ENCODE peak calls at places on chromosome 17, in four cellular contexts. Q is GM12878, Z is HepG2, Y is K562. H is an unnamed sample.

GRCh38 chr17:57406131-57406980 is 150.0 kb downstream of the MSI2 start:
- DNase-seq in Q (no peak), Z (peak; percentile 61), Y (peak; percentile 27), H (no peak)

GRCh38 chr17:68302666-68303065 is 11.4 kb downstream of the ARSG start:
- DNase-seq in Q (no peak), Z (no peak), Y (no peak), H (no peak)

GRCh38 chr17:53472586-53472985 is 350.1 kb upstream of the KIF2B start:
- DNase-seq in Q (no peak), Z (no peak), Y (no peak), H (no peak)

GRCh38 chr17:57329380-57330214 is 73.3 kb downstream of the MSI2 start:
- DNase-seq in Q (no peak), Z (no peak), Y (no peak), H (no peak)

GRCh38 chr17:82271401-82271800 is 2.1 kb downstream of the CSNK1D start:
- DNase-seq in Q (no peak), Z (no peak), Y (no peak), H (no peak)

GRCh38 chr17:31224366-31224765 is 72.7 kb downstream of the OMG start:
- DNase-seq in Q (no peak), Z (no peak), Y (no peak), H (no peak)

GRCh38 chr17:80577876-80578275 is 33.2 kb downstream of the RPTOR start:
- DNase-seq in Q (no peak), Z (no peak), Y (peak; percentile 22), H (no peak)

GRCh38 chr17:42679492-42680330 is 1.9 kb downstream of the CCR10 start:
- DNase-seq in Q (no peak), Z (no peak), Y (peak; percentile 54), H (peak; percentile 86)

GRCh38 chr17:16997514-16998429 is 25.9 kb upstream of the TNFRSF13B start:
- DNase-seq in Q (no peak), Z (no peak), Y (no peak), H (peak; percentile 80)

GRCh38 chr17:63439682-63440081 is 6.4 kb downstream of the CYB561 start:
- DNase-seq in Q (no peak), Z (no peak), Y (no peak), H (no peak)

GRCh38 chr17:76458580-76459490 is 5.9 kb upstream of the UBE2O start:
- DNase-seq in Q (no peak), Z (peak; percentile 71), Y (peak; percentile 83), H (peak; percentile 79)

GRCh38 chr17:1005361-1005946 is 8.5 kb downstream of the TIMM22 start:
- DNase-seq in Q (no peak), Z (no peak), Y (no peak), H (peak; percentile 44)

GRCh38 chr17:77385750-77386501 is 245.2 kb downstream of the SEC14L1 start:
- DNase-seq in Q (no peak), Z (no peak), Y (peak; percentile 43), H (peak; percentile 76)

GRCh38 chr17:5793899-5794298 is 209.6 kb upstream of the NLRP1 start:
- DNase-seq in Q (no peak), Z (no peak), Y (no peak), H (no peak)

GRCh38 chr17:30238003-30238344 is 2.5 kb upstream of the SLC6A4 start:
- DNase-seq in Q (no peak), Z (no peak), Y (no peak), H (no peak)

GRCh38 chr17:8841844-8842243 is 25.6 kb downstream of the PIK3R6 start:
- DNase-seq in Q (no peak), Z (no peak), Y (no peak), H (no peak)

GRCh38 chr17:30173649-30174048 is 57.0 kb downstream of the NSRP1 start:
- DNase-seq in Q (peak; percentile 68), Z (no peak), Y (no peak), H (no peak)

GRCh38 chr17:33816842-33817241 is 438.2 kb upstream of the CCL2 start:
- DNase-seq in Q (no peak), Z (no peak), Y (no peak), H (no peak)

GRCh38 chr17:64146418-64147109 is 16.6 kb upstream of the ERN1 start:
- DNase-seq in Q (no peak), Z (peak; percentile 52), Y (peak; percentile 46), H (peak; percentile 73)

GRCh38 chr17:69539274-69539673 is 124.8 kb downstream of the MAP2K6 start:
- DNase-seq in Q (no peak), Z (no peak), Y (no peak), H (no peak)

GRCh38 chr17:39782481-39782880 is 44.7 kb downstream of the GRB7 start:
- DNase-seq in Q (no peak), Z (no peak), Y (no peak), H (no peak)

GRCh38 chr17:61442136-61442775 is 10.0 kb upstream of the TBX4 start:
- DNase-seq in Q (no peak), Z (no peak), Y (no peak), H (no peak)

GRCh38 chr17:73419051-73419450 is 107.2 kb upstream of the CDC42EP4 start:
- DNase-seq in Q (no peak), Z (no peak), Y (no peak), H (no peak)

GRCh38 chr17:427891-428290 is 75.3 kb upstream of the RPH3AL start:
- DNase-seq in Q (no peak), Z (no peak), Y (no peak), H (no peak)

GRCh38 chr17:8463089-8463488 is 27.4 kb downstream of the NDEL1 start:
- DNase-seq in Q (no peak), Z (no peak), Y (no peak), H (no peak)

GRCh38 chr17:62974788-62975586 is 9.0 kb downstream of the TANC2 start:
- DNase-seq in Q (no peak), Z (no peak), Y (no peak), H (no peak)

GRCh38 chr17:60586288-60586974 is 13.6 kb upstream of the PPM1D start:
- DNase-seq in Q (no peak), Z (peak; percentile 56), Y (no peak), H (no peak)

GRCh38 chr17:962650-963049 is 16.9 kb downstream of the NXN start:
- DNase-seq in Q (no peak), Z (no peak), Y (no peak), H (no peak)

GRCh38 chr17:67800495-67800928 is 24.8 kb upstream of the BPTF start:
- DNase-seq in Q (peak; percentile 59), Z (peak; percentile 83), Y (peak; percentile 81), H (peak; percentile 85)

GRCh38 chr17:2232244-2232638 is 71.3 kb downstream of the SMG6 start:
- DNase-seq in Q (no peak), Z (no peak), Y (no peak), H (no peak)
- TF ChIP-seq FOXM1 in Q (no peak), Z (no peak), Y (no peak), H (no peak)

GRCh38 chr17:2710804-2711607 is 558 bp downstream of the CLUH start:
- DNase-seq in Q (no peak), Z (peak; percentile 75), Y (no peak), H (peak; percentile 74)

GRCh38 chr17:2708585-2709172 is 2.9 kb downstream of the CLUH start:
- DNase-seq in Q (no peak), Z (no peak), Y (no peak), H (no peak)

GRCh38 chr17:2709173-2709661 is 2.3 kb downstream of the CLUH start:
- DNase-seq in Q (peak; percentile 23), Z (no peak), Y (no peak), H (no peak)

GRCh38 chr17:2711608-2712299 is at the start of gene CLUH:
- DNase-seq in Q (peak; percentile 83), Z (peak; percentile 67), Y (peak; percentile 91), H (peak; percentile 99)

DNA sequence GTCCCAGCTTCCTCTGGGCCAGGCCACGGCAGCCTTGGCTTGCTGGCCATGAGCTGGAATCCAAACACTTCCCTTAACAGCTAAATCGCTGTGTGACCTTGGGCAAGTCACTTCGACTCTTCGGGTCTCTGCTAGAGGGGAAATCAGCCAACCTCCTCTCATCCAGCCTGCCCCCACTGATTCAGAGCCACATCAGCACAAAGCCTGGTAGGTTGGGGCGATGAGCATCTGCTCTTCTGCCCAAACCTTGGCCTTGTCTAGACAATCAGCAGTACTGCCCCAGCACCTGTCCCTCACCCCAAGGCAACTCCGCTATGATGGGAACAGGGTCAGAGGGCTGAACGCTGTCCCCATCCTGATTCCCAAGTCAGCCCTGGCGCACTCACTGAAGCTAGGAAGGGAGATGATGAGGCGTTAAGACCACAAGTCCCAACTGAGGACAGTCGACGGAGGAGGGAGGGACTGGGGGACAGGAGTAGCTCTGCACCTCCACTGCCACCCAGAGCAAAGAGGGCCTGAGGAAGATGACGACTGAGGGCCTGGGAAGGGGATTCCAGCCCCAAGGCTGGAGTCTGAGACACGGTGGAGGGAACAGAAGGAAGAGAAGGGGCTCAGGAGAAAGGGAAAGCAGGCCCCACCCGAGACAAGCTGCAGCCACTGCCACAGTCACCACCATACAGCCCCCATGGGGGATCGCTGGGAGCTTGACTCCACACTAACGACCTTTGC is 1.3 kb downstream of the CLUH start:
- DNase-seq in Q (no peak), Z (no peak), Y (no peak), H (no peak)
- TF ChIP-seq REST in Q (no peak), Z (no peak), Y (no peak), H (no peak)

GRCh38 chr17:19507673-19508326 is 25.9 kb upstream of the SLC47A1 start:
- DNase-seq in Q (peak; percentile 85), Z (peak; percentile 82), Y (peak; percentile 56), H (peak; percentile 96)
- TF ChIP-seq POLR2AphosphoS5 in Q (no peak), Z (no peak), Y (no peak), H (peak; percentile 20)

GRCh38 chr17:55632236-55632635 is 90.4 kb downstream of the TMEM100 start:
- DNase-seq in Q (no peak), Z (no peak), Y (no peak), H (no peak)

GRCh38 chr17:55635253-55635766 is 87.4 kb downstream of the TMEM100 start:
- DNase-seq in Q (no peak), Z (no peak), Y (no peak), H (peak; percentile 44)

GRCh38 chr17:55634702-55635101 is 88.0 kb downstream of the TMEM100 start:
- DNase-seq in Q (no peak), Z (no peak), Y (no peak), H (no peak)

DNA sequence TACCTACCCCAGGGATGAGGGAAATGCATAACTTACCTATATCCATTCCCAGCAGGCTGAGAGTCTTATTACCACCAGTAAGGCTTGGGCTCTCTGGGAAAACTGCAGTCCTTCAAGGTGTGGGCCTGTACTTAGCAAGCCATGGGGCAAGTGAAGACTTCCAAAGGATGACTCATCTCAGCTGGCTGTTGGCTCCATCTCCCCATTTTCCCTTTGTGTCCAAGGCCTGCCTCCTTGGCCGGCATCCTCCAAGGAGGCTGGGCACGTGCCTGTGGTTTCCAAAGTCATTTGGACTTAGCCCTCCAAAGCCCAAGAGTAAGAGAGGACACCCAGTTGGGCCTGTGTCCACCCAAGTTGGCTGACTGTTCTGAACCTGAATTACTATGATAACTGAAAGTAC is 89.8 kb downstream of the TMEM100 start:
- DNase-seq in Q (no peak), Z (no peak), Y (no peak), H (no peak)
- TF ChIP-seq FOXM1 in Q (no peak), Z (no peak), Y (no peak), H (no peak)

H was measured in SK-N-SH.